ENCODE peak calls at places on chromosome 18, in nine cellular contexts. H, K, P, T, N, L, B, S and W are unnamed samples.

GRCh38 chr18:9943311-9943710 is 29.5 kb downstream of the VAPA start:
- DNase-seq in T (no peak), K (no peak), H (no peak), B (no peak), P (no peak), S (no peak), L (no peak), N (peak; percentile 39), W (no peak)

GRCh38 chr18:64974378-64975125 is 776.3 kb upstream of the CDH7 start:
- DNase-seq in K (no peak), P (no peak), L (no peak), N (no peak), H (no peak), B (no peak), S (no peak), T (no peak), W (no peak)

GRCh38 chr18:50721006-50721405 is 98.8 kb downstream of the MRO start:
- DNase-seq in S (no peak), N (no peak), K (no peak), T (no peak), P (no peak), L (no peak), H (no peak), B (no peak), W (no peak)

GRCh38 chr18:10400534-10400933 is 53.9 kb upstream of the APCDD1 start:
- DNase-seq in N (no peak), P (no peak), S (no peak), B (no peak), K (no peak), H (no peak), T (no peak), L (no peak), W (no peak)

GRCh38 chr18:73842795-73843394 is 304.7 kb downstream of the FBXO15 start:
- DNase-seq in P (peak; percentile 50), K (peak; percentile 2), S (peak; percentile 29), T (peak; percentile 22), N (peak; percentile 58), H (peak; percentile 64), L (no peak), B (no peak), W (peak; percentile 64)

GRCh38 chr18:12038082-12038660 is 55.5 kb upstream of the ANKRD62 start:
- DNase-seq in L (no peak), N (no peak), S (peak; percentile 23), H (no peak), K (no peak), P (no peak), B (no peak), T (no peak), W (peak; percentile 41)

GRCh38 chr18:54280206-54280550 is 10.9 kb downstream of the POLI start:
- DNase-seq in B (no peak), L (no peak), S (no peak), P (no peak), T (no peak), K (no peak), H (no peak), N (no peak), W (no peak)

GRCh38 chr18:13800505-13801259 is 23.3 kb upstream of the MC5R start:
- DNase-seq in K (no peak), N (peak; percentile 7), H (peak; percentile 36), T (peak; percentile 64), S (peak; percentile 25), B (no peak), P (no peak), L (no peak), W (peak; percentile 26)

GRCh38 chr18:22694954-22695353 is 238.2 kb upstream of the RBBP8 start:
- DNase-seq in T (peak; percentile 91), N (no peak), H (no peak), B (peak; percentile 97), K (peak; percentile 7), P (peak; percentile 95), L (no peak), S (peak; percentile 98), W (peak; percentile 99)

GRCh38 chr18:50111398-50111797 is 83.5 kb downstream of the MYO5B start:
- DNase-seq in P (no peak), L (no peak), N (no peak), K (no peak), B (no peak), S (no peak), T (no peak), H (no peak), W (no peak)

GRCh38 chr18:59921384-59921891 is 21.6 kb downstream of the PMAIP1 start:
- DNase-seq in H (peak; percentile 20), B (no peak), L (no peak), K (no peak), S (no peak), N (no peak), P (no peak), T (peak; percentile 60), W (peak; percentile 29)

GRCh38 chr18:61820842-61821241 is 72.0 kb downstream of the RNF152 start:
- DNase-seq in H (no peak), B (no peak), P (peak; percentile 25), N (no peak), K (no peak), S (no peak), T (no peak), L (no peak), W (no peak)

GRCh38 chr18:36745219-36745975 is 83.4 kb downstream of the TPGS2 start:
- DNase-seq in L (no peak), K (no peak), S (no peak), N (no peak), P (no peak), H (no peak), B (no peak), T (no peak), W (no peak)

GRCh38 chr18:28115149-28115550 is 61.8 kb downstream of the CDH2 start:
- DNase-seq in P (peak; percentile 96), T (peak; percentile 99), N (no peak), H (no peak), S (peak; percentile 99), K (no peak), B (peak; percentile 77), L (no peak), W (peak; percentile 99)

GRCh38 chr18:42339324-42339723 is 384.3 kb downstream of the PIK3C3 start:
- DNase-seq in P (no peak), K (no peak), H (no peak), B (no peak), T (no peak), S (peak; percentile 53), L (no peak), N (no peak), W (peak; percentile 48)

GRCh38 chr18:73060666-73061270 is 193.0 kb upstream of the NETO1 start:
- DNase-seq in H (no peak), B (no peak), K (no peak), T (no peak), L (no peak), S (peak; percentile 76), P (peak; percentile 53), N (no peak), W (peak; percentile 76)

GRCh38 chr18:8324343-8325065 is 284.7 kb upstream of the RAB12 start:
- DNase-seq in K (no peak), N (no peak), P (no peak), B (no peak), S (no peak), H (no peak), T (no peak), L (no peak), W (no peak)

GRCh38 chr18:58205087-58205779 is 161.2 kb downstream of the NEDD4L start:
- DNase-seq in T (peak; percentile 78), N (peak; percentile 21), P (peak; percentile 87), B (no peak), K (no peak), H (no peak), S (peak; percentile 87), L (no peak), W (peak; percentile 90)

GRCh38 chr18:31592520-31593157 is 962 bp downstream of the TTR start:
- DNase-seq in S (no peak), K (no peak), B (no peak), L (no peak), N (no peak), P (no peak), H (no peak), T (no peak), W (no peak)